ENCODE peak calls at places on chromosomes 11 and 22, in nine cellular contexts. One of them, this sample, is unnamed.

GRCh38 chr11:43508511-43508918 is 149.8 kb downstream of the TTC17 start:
- DNase-seq in NCI-H1092 treated with DMSO at 0.1 percent for 48 hours: no peak
- DNase-seq in ureter: no peak
- DNase-seq in NCI-H1105 treated with DMSO at 0.1 percent for 48 hours: no peak
- DNase-seq in HFFc6: peak
- DNase-seq in GOT3: no peak
- DNase-seq in thyroid gland: no peak
- DNase-seq in EL: peak
- DNase-seq in GM03348: peak
- DNase-seq in this sample: no peak

GRCh38 chr22:20268350-20269012 is 363 bp upstream of the RTN4R start:
- DNase-seq in NCI-H1092 treated with DMSO at 0.1 percent for 48 hours: peak
- DNase-seq in GM03348: peak
- DNase-seq in ureter: peak
- DNase-seq in NCI-H1105 treated with DMSO at 0.1 percent for 48 hours: peak
- DNase-seq in EL: peak
- DNase-seq in GOT3: no peak
- DNase-seq in HFFc6: no peak
- DNase-seq in thyroid gland: peak
- DNase-seq in this sample: no peak

GRCh38 chr11:762421-763072 is 14.7 kb downstream of the GATD1 start:
- DNase-seq in NCI-H1092 treated with DMSO at 0.1 percent for 48 hours: no peak
- DNase-seq in EL: peak
- DNase-seq in thyroid gland: no peak
- DNase-seq in NCI-H1105 treated with DMSO at 0.1 percent for 48 hours: peak
- DNase-seq in GOT3: no peak
- DNase-seq in HFFc6: peak
- DNase-seq in ureter: no peak
- DNase-seq in GM03348: peak
- DNase-seq in this sample: peak

GRCh38 chr11:129639300-129639699 is 176.3 kb upstream of the TMEM45B start:
- DNase-seq in NCI-H1105 treated with DMSO at 0.1 percent for 48 hours: no peak
- DNase-seq in thyroid gland: no peak
- DNase-seq in NCI-H1092 treated with DMSO at 0.1 percent for 48 hours: no peak
- DNase-seq in ureter: no peak
- DNase-seq in EL: peak
- DNase-seq in HFFc6: peak
- DNase-seq in GM03348: peak
- DNase-seq in GOT3: no peak
- DNase-seq in this sample: no peak

GRCh38 chr11:36164522-36165250 is 124.5 kb downstream of the COMMD9 start:
- DNase-seq in ureter: no peak
- DNase-seq in NCI-H1092 treated with DMSO at 0.1 percent for 48 hours: no peak
- DNase-seq in NCI-H1105 treated with DMSO at 0.1 percent for 48 hours: no peak
- DNase-seq in GOT3: no peak
- DNase-seq in thyroid gland: no peak
- DNase-seq in GM03348: no peak
- DNase-seq in HFFc6: peak
- DNase-seq in EL: peak
- DNase-seq in this sample: no peak

GRCh38 chr11:102560555-102561011 is 30.0 kb upstream of the MMP7 start:
- DNase-seq in NCI-H1105 treated with DMSO at 0.1 percent for 48 hours: no peak
- DNase-seq in thyroid gland: peak
- DNase-seq in NCI-H1092 treated with DMSO at 0.1 percent for 48 hours: no peak
- DNase-seq in EL: peak
- DNase-seq in GOT3: no peak
- DNase-seq in GM03348: peak
- DNase-seq in ureter: no peak
- DNase-seq in HFFc6: peak
- DNase-seq in this sample: peak

GRCh38 chr11:97739892-97740782 is 1280.6 kb upstream of the CNTN5 start:
- DNase-seq in GM03348: no peak
- DNase-seq in EL: no peak
- DNase-seq in GOT3: no peak
- DNase-seq in HFFc6: peak
- DNase-seq in NCI-H1105 treated with DMSO at 0.1 percent for 48 hours: peak
- DNase-seq in ureter: no peak
- DNase-seq in NCI-H1092 treated with DMSO at 0.1 percent for 48 hours: peak
- DNase-seq in thyroid gland: no peak
- DNase-seq in this sample: no peak

GRCh38 chr11:35963911-35964310 is 20.0 kb downstream of the LDLRAD3 start:
- DNase-seq in NCI-H1105 treated with DMSO at 0.1 percent for 48 hours: no peak
- DNase-seq in GM03348: no peak
- DNase-seq in NCI-H1092 treated with DMSO at 0.1 percent for 48 hours: no peak
- DNase-seq in HFFc6: no peak
- DNase-seq in thyroid gland: no peak
- DNase-seq in GOT3: no peak
- DNase-seq in ureter: no peak
- DNase-seq in EL: no peak
- DNase-seq in this sample: no peak

This sample was measured in HL-60.